ENCODE peak calls at places on chromosomes 6 and 20, in ten cellular contexts. U is progenitor cell of endocrine pancreas; R is activated CD4-positive, alpha-beta memory T cell treated with anti-CD3 and anti-CD28 coated beads for 36 hours; D is activated naive CD4-positive, alpha-beta T cell treated with Interleukin-2 at 50 U/mL for 16 hours; C is NCI-H345; N is iris pigment epithelial cell; Y is glutamatergic neuron; M is cardiac muscle cell; H is stimulated activated CD8-positive, alpha-beta memory T cell treated with anti-CD3 and anti-CD28 coated beads, Interleukin-15, amount 100 ng/mL, for 4 hours; J is T1000. Z is an unnamed sample.

GRCh38 chr6:13990830-13991229 is 66.1 kb downstream of the RNF182 start:
- DNase-seq in D (no peak), J (no peak), H (no peak), C (no peak), N (peak), Y (no peak), U (no peak), M (no peak), R (no peak), Z (no peak)

GRCh38 chr6:166005401-166005845 is 162.2 kb downstream of the TBXT start:
- DNase-seq in N (peak), Y (peak), M (peak), U (no peak), R (no peak), C (no peak), H (no peak), J (peak), D (no peak), Z (no peak)

GRCh38 chr6:7469696-7470095 is 71.8 kb upstream of the DSP start:
- DNase-seq in N (no peak), D (no peak), Y (no peak), J (no peak), M (no peak), C (no peak), R (no peak), H (no peak), U (no peak), Z (no peak)

GRCh38 chr20:5297280-5298004 is 19.3 kb downstream of the PROKR2 start:
- DNase-seq in D (no peak), N (peak), M (no peak), U (no peak), J (no peak), Y (no peak), R (no peak), H (no peak), C (no peak), Z (no peak)

GRCh38 chr6:55917756-55918415 is 42.5 kb upstream of the BMP5 start:
- DNase-seq in H (no peak), Y (no peak), N (no peak), M (no peak), C (no peak), U (no peak), D (no peak), R (no peak), J (no peak), Z (no peak)

GRCh38 chr6:157326979-157327378 is 3.7 kb upstream of the TMEM242 start:
- DNase-seq in M (no peak), N (peak), Y (no peak), U (no peak), R (no peak), H (no peak), C (no peak), D (no peak), J (no peak), Z (no peak)

GRCh38 chr20:60262967-60263603 is 304.9 kb downstream of the CDH26 start:
- DNase-seq in D (peak), M (peak), H (no peak), N (no peak), R (peak), Y (peak), U (no peak), J (no peak), C (no peak), Z (no peak)

GRCh38 chr20:12287575-12287974 is 369.9 kb downstream of the BTBD3 start:
- DNase-seq in N (peak), Y (no peak), J (no peak), D (no peak), M (no peak), H (no peak), U (no peak), C (no peak), R (no peak), Z (no peak)

GRCh38 chr20:835220-836045 is 1.9 kb downstream of the FAM110A start:
- DNase-seq in J (no peak), Y (no peak), U (no peak), M (peak), R (peak), D (peak), N (no peak), C (no peak), H (no peak), Z (no peak)